ENCODE peak calls at places on chromosomes 16 and 17, in five cellular contexts. I is mucosa of descending colon, K is GM10248, W is NB4, D is lower leg skin. P is an unnamed sample.

GRCh38 chr16:1261131-1261917 is 5.5 kb downstream of the TPSD1 start:
- DNase-seq in I (no peak), W (no peak), D (no peak), K (no peak), P (no peak)

GRCh38 chr17:59763861-59764260 is 56.4 kb downstream of the VMP1 start:
- DNase-seq in D (no peak), I (no peak), W (no peak), K (no peak), P (no peak)

GRCh38 chr17:72903522-72903921 is 189.0 kb downstream of the SLC39A11 start:
- DNase-seq in I (no peak), K (no peak), W (no peak), D (no peak), P (no peak)

GRCh38 chr16:1223355-1224214 is 1.5 kb downstream of the TPSG1 start:
- DNase-seq in K (no peak), D (no peak), W (no peak), I (no peak), P (no peak)

GRCh38 chr16:62079236-62079635 is 43.0 kb upstream of the CDH8 start:
- DNase-seq in I (no peak), K (no peak), W (no peak), D (no peak), P (no peak)

GRCh38 chr16:8453359-8453758 is 137.0 kb downstream of the TMEM114 start:
- DNase-seq in W (no peak), K (no peak), D (no peak), I (no peak), P (no peak)

GRCh38 chr16:19348125-19348524 is 62.6 kb downstream of the CLEC19A start:
- DNase-seq in D (no peak), I (no peak), W (no peak), K (no peak), P (no peak)

GRCh38 chr17:41421116-41421515 is 3.3 kb downstream of the KRT37 start:
- DNase-seq in K (no peak), D (peak; percentile 27), I (no peak), W (no peak), P (no peak)

GRCh38 chr16:88500255-88500661 is 47.2 kb downstream of the ZFPM1 start:
- DNase-seq in D (no peak), K (no peak), W (no peak), I (no peak), P (no peak)

GRCh38 chr17:34974794-34975428 is 5.4 kb upstream of the LIG3 start:
- DNase-seq in I (no peak), W (peak; percentile 61), K (no peak), D (no peak), P (no peak)

GRCh38 chr17:60559995-60560859 is 34.2 kb upstream of the APPBP2 start:
- DNase-seq in K (no peak), W (no peak), I (no peak), D (no peak), P (no peak)

GRCh38 chr17:51947160-51947559 is 211.4 kb downstream of the CA10 start:
- DNase-seq in I (no peak), D (no peak), W (no peak), K (no peak), P (no peak)

GRCh38 chr16:85448557-85449194 is 164.4 kb upstream of the GSE1 start:
- DNase-seq in I (peak; percentile 80), K (no peak), D (no peak), W (peak; percentile 41), P (no peak)

GRCh38 chr16:78353610-78354009 is 254.2 kb downstream of the WWOX start:
- DNase-seq in W (no peak), D (no peak), K (no peak), I (no peak), P (no peak)

GRCh38 chr17:32815460-32815859 is 61.5 kb downstream of the MYO1D start:
- DNase-seq in I (no peak), D (no peak), K (no peak), W (no peak), P (no peak)

GRCh38 chr17:81665205-81666091 is 957 bp downstream of the OXLD1 start:
- DNase-seq in D (no peak), K (peak; percentile 63), I (peak; percentile 55), W (peak; percentile 66), P (no peak)

GRCh38 chr16:6646891-6647290 is 685.8 kb upstream of the RBFOX1 start:
- DNase-seq in D (no peak), K (no peak), W (no peak), I (no peak), P (no peak)

GRCh38 chr16:31474173-31474714 is 2.3 kb downstream of the TGFB1I1 start:
- DNase-seq in W (peak; percentile 40), D (no peak), I (no peak), K (no peak), P (no peak)

GRCh38 chr17:48483471-48484131 is 47.2 kb downstream of the HOXB1 start:
- DNase-seq in D (no peak), W (peak; percentile 50), I (peak; percentile 36), K (peak; percentile 35), P (no peak)

GRCh38 chr17:57605734-57606105 is 139.4 kb downstream of the CCDC182 start:
- DNase-seq in K (no peak), W (no peak), I (no peak), D (no peak), P (no peak)

GRCh38 chr16:82782715-82783251 is 156.0 kb downstream of the CDH13 start:
- DNase-seq in K (no peak), I (peak; percentile 75), D (no peak), W (no peak), P (no peak)

GRCh38 chr16:86491643-86492030 is 18.7 kb upstream of the FOXF1 start:
- DNase-seq in K (no peak), W (no peak), D (no peak), I (no peak), P (no peak)

GRCh38 chr17:35731239-35731931 is at the start of gene RASL10B:
- DNase-seq in W (peak; percentile 42), K (peak; percentile 53), D (no peak), I (peak; percentile 57), P (no peak)

GRCh38 chr17:35596530-35597233 is 9.6 kb downstream of the AP2B1 start:
- DNase-seq in I (no peak), W (no peak), K (no peak), D (no peak), P (no peak)

GRCh38 chr16:83494459-83494858 is 313.3 kb upstream of the HSBP1 start:
- DNase-seq in K (no peak), W (no peak), I (no peak), D (no peak), P (no peak)

GRCh38 chr17:7466644-7467341 is 12.6 kb downstream of the ZBTB4 start:
- DNase-seq in I (no peak), D (no peak), W (no peak), K (no peak), P (peak; percentile 91)

GRCh38 chr16:11356573-11357331 is 11.5 kb downstream of the RMI2 start:
- DNase-seq in K (peak; percentile 69), W (peak; percentile 76), D (no peak), I (peak; percentile 83), P (peak; percentile 66)

GRCh38 chr17:988561-988960 is 8.4 kb upstream of the TIMM22 start:
- DNase-seq in K (no peak), I (peak; percentile 1), D (no peak), W (no peak), P (no peak)

GRCh38 chr17:16287563-16288027 is 65.7 kb downstream of the CENPV start:
- DNase-seq in K (peak; percentile 53), D (no peak), I (no peak), W (peak; percentile 91), P (no peak)

GRCh38 chr16:11138769-11139623 is 117.0 kb downstream of the SOCS1 start:
- DNase-seq in K (no peak), W (peak; percentile 37), D (no peak), I (no peak), P (no peak)

GRCh38 chr16:23557779-23558330 is 328 bp downstream of the UBFD1 start:
- DNase-seq in I (no peak), W (no peak), D (peak; percentile 21), K (no peak), P (no peak)

GRCh38 chr17:58503876-58504275 is 10.6 kb downstream of the MTMR4 start:
- DNase-seq in W (peak; percentile 84), D (no peak), I (no peak), K (no peak), P (no peak)

GRCh38 chr17:74212262-74212912 is 984 bp upstream of the TTYH2 start:
- DNase-seq in K (no peak), D (no peak), I (peak; percentile 57), W (peak; percentile 61), P (no peak)

DNA sequence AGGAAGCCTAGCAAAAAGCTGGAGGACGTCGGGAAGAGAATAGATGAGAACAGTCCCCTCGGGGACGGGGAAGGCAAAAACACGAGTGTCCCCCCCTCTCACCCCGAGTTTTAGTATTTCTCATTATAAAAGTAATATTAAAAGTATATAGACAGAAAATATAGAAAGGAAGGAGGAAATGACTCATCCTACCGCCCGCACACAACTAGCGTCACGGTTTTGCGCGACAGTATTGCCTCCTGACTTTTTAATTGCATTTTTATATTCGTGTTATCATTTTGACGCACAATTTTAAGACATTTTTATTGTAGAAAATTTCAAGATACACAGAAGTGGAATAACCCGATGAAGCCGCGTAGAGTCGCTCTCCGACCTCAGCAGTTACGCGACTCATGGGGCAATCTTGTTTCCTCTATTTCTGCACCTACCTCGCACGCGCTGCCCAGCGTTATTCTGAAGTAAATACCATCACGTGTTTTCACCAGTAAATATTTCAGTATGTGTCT is 652 bp upstream of the SLC25A19 start:
- DNase-seq in K (peak; percentile 42), W (peak; percentile 88), I (peak; percentile 71), D (peak; percentile 55), P (peak; percentile 80)
- TF ChIP-seq CTCF in K (peak; percentile 51), W (peak; percentile 14), I (peak; percentile 9), D (no peak), P (peak; percentile 71)

DNA sequence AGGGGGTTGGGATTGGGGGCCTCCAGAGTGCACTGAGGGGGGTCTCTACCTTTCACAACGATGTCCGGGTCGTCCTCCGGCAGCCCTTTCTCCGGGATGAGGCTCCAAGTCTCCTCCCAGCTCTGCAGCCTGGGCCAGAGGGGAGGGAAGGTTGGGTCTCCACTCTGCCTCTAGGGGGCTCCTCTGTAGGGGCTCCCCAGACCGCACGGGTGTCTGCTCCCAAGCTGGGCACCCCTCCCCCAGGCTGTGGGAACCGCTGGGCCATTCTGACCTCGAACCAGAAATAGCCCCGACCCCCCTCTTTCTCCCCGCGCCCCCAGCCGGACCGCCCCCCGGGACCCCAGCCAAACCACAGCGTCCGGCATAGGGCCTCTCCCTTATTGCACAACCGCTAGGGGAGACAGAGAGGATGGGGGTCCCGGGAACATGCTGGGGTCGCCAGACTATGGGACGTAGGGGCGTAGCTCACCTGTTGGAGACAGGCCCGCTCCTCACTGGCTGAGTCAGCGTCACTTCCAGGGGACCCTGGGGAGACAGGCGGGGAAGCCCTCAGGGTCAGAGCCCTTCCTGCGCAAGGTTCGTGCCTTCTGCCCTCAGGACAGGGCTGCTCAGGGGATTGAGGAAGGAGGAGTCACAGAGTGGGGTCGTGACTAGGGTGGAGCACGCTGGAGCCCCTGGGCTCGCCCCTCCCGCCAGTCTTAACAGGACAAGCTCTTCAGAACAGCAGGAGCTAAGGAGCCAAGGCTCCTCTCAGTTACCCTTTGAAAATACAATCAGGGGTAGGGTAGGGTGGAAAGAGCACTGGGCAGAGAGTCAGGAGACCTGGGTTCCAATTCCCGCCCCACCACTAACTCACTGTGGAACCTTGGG is 2.7 kb downstream of the PLEKHH3 start:
- DNase-seq in K (peak; percentile 75), D (no peak), W (peak; percentile 77), I (peak; percentile 71), P (no peak)
- TF ChIP-seq CTCF in K (peak; percentile 77), D (no peak), W (peak; percentile 55), I (peak; percentile 23), P (peak; percentile 53)

GRCh38 chr17:76125391-76125675 is 15.7 kb downstream of the FOXJ1 start:
- DNase-seq in D (no peak), K (no peak), W (no peak), I (no peak), P (no peak)
- TF ChIP-seq CTCF in D (no peak), K (no peak), W (no peak), I (no peak), P (no peak)

GRCh38 chr17:65027305-65027704 is 29.2 kb downstream of the GNA13 start:
- DNase-seq in K (peak; percentile 62), D (no peak), I (no peak), W (peak; percentile 70), P (no peak)
- TF ChIP-seq CTCF in K (no peak), D (no peak), I (no peak), W (peak; percentile 41), P (peak; percentile 73)